ENCODE peak calls at places on chromosomes 2 and 18, in seven cellular contexts. M is neuronal stem cell, Z is IMR-90, Y is mesenchymal stem cell, G is mesendoderm, H is trophoblast cell, F is H1. W is an unnamed sample.

GRCh38 chr2:106010818-106011355 is 183.2 kb downstream of the UXS1 start:
- DNase-seq in M (no peak), Z (no peak), Y (no peak), G (no peak), H (no peak), F (no peak), W (no peak)

GRCh38 chr2:134011936-134012586 is 241.8 kb upstream of the MGAT5 start:
- DNase-seq in M (no peak), Z (peak), Y (no peak), G (no peak), H (no peak), F (no peak), W (no peak)

GRCh38 chr2:226256237-226256636 is 543.4 kb downstream of the IRS1 start:
- DNase-seq in M (no peak), Z (peak), Y (peak), G (no peak), H (no peak), F (no peak), W (no peak)

GRCh38 chr2:128474014-128474961 is 155.6 kb upstream of the HS6ST1 start:
- DNase-seq in M (no peak), Z (no peak), Y (no peak), G (no peak), H (no peak), F (peak), W (no peak)

GRCh38 chr2:143321994-143322393 is 192.8 kb downstream of the ARHGAP15 start:
- DNase-seq in M (no peak), Z (no peak), Y (no peak), G (no peak), H (no peak), F (no peak), W (no peak)

GRCh38 chr2:132969371-132969985 is 299.5 kb upstream of the LYPD1 start:
- DNase-seq in M (no peak), Z (peak), Y (no peak), G (no peak), H (no peak), F (no peak), W (no peak)

GRCh38 chr18:77086656-77087390 is 45.8 kb downstream of the MBP start:
- DNase-seq in M (no peak), Z (no peak), Y (peak), G (no peak), H (no peak), F (no peak), W (no peak)

GRCh38 chr2:128506534-128506933 is 187.9 kb upstream of the HS6ST1 start:
- DNase-seq in M (no peak), Z (no peak), Y (no peak), G (no peak), H (no peak), F (no peak), W (no peak)

GRCh38 chr2:105842555-105842954 is 97.8 kb downstream of the NCK2 start:
- DNase-seq in M (no peak), Z (no peak), Y (no peak), G (peak), H (no peak), F (no peak), W (no peak)

GRCh38 chr2:128530025-128530573 is 211.4 kb upstream of the HS6ST1 start:
- DNase-seq in M (no peak), Z (no peak), Y (no peak), G (no peak), H (no peak), F (no peak), W (no peak)

GRCh38 chr18:8856769-8857393 is 151.5 kb downstream of the MTCL1 start:
- DNase-seq in M (no peak), Z (no peak), Y (no peak), G (no peak), H (no peak), F (no peak), W (peak)

GRCh38 chr18:8857806-8858205 is 152.4 kb downstream of the MTCL1 start:
- DNase-seq in M (no peak), Z (no peak), Y (no peak), G (no peak), H (no peak), F (no peak), W (no peak)

GRCh38 chr18:8856187-8856586 is 150.8 kb downstream of the MTCL1 start:
- DNase-seq in M (no peak), Z (no peak), Y (peak), G (no peak), H (no peak), F (no peak), W (no peak)

GRCh38 chr18:8854550-8854949 is 149.2 kb downstream of the MTCL1 start:
- DNase-seq in M (no peak), Z (peak), Y (peak), G (no peak), H (no peak), F (no peak), W (no peak)

DNA sequence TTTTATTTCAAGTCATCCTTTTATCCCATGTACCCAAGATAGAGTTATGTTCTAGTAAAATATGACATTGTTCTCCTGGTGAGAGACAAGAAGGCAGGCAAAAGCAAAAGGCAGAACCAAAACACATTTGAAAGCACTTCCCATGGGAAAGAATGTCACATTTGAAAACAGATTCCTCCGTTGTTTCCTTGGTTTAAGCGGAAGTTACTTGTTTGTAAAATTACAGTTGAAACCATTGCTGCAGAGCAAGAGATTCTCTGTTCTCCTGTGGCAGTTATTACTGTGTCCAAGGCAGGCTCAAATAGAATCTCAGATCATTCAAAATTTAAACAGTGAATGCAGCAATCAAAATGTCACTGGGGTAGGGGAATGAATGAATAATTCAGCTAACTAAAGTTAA is 149.6 kb downstream of the MTCL1 start:
- DNase-seq in M (no peak), Z (peak), Y (peak), G (no peak), H (no peak), F (no peak), W (no peak)
- H3K23ac ChIP-seq in M (no peak), Z (peak), Y (no peak), G (no peak), H (no peak), F (no peak), W (no peak)

GRCh38 chr2:121442889-121443288 is 87.8 kb upstream of the RNU4ATAC start:
- DNase-seq in M (no peak), Z (no peak), Y (no peak), G (no peak), H (no peak), F (no peak), W (no peak)

GRCh38 chr2:121451373-121451772 is 79.3 kb upstream of the RNU4ATAC start:
- DNase-seq in M (no peak), Z (peak), Y (peak), G (no peak), H (no peak), F (no peak), W (no peak)

GRCh38 chr2:121450301-121450700 is 80.4 kb upstream of the RNU4ATAC start:
- DNase-seq in M (no peak), Z (no peak), Y (no peak), G (no peak), H (no peak), F (no peak), W (no peak)

DNA sequence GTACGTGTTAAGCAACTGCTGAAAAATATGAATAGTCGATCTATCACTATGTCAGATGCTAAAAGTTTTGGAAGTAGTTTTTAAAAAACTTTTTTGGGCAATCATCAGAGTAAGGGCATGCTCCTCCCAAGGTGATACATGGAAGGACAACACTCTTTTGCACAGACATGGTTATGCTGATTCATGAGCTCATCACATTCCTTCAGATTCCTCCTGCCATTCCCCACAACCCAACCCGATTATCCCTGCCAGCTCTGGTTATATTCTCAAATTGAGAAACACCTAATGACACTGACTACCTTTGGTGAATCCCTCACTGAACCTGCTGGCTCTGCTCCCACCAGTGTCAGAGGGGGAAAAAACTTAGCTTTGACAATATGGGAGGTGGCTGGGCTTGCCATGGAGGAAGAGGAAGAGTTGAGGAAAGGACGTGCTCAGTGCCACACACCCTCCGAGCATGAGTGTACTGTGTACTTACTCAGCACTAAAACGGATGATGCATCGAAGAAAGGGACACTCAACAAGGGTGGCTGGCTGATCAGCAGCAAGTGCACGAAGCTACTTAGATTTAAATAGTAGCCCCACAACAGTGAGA is 83.9 kb upstream of the RNU4ATAC start:
- DNase-seq in M (no peak), Z (no peak), Y (no peak), G (peak), H (no peak), F (no peak), W (no peak)
- H3K23ac ChIP-seq in M (no peak), Z (no peak), Y (peak), G (no peak), H (no peak), F (no peak), W (no peak)

GRCh38 chr18:29087616-29088246 is 910.8 kb upstream of the CDH2 start:
- DNase-seq in M (no peak), Z (no peak), Y (no peak), G (no peak), H (no peak), F (no peak), W (no peak)
- H3K23ac ChIP-seq in M (no peak), Z (no peak), Y (no peak), G (no peak), H (no peak), F (no peak), W (no peak)

GRCh38 chr2:217714268-217714643 is 288.5 kb downstream of the TNS1 start:
- DNase-seq in M (peak), Z (peak), Y (peak), G (peak), H (no peak), F (no peak), W (no peak)
- H3K23ac ChIP-seq in M (no peak), Z (peak), Y (no peak), G (no peak), H (no peak), F (no peak), W (no peak)

GRCh38 chr18:52001106-52001505 is 338.9 kb upstream of the DCC start:
- DNase-seq in M (no peak), Z (no peak), Y (no peak), G (no peak), H (no peak), F (no peak), W (no peak)

GRCh38 chr18:51997129-51997528 is 342.9 kb upstream of the DCC start:
- DNase-seq in M (no peak), Z (no peak), Y (no peak), G (no peak), H (no peak), F (no peak), W (no peak)

GRCh38 chr18:51998711-51999110 is 341.3 kb upstream of the DCC start:
- DNase-seq in M (no peak), Z (no peak), Y (no peak), G (peak), H (no peak), F (no peak), W (no peak)

GRCh38 chr18:52002600-52002999 is 337.4 kb upstream of the DCC start:
- DNase-seq in M (no peak), Z (no peak), Y (no peak), G (no peak), H (no peak), F (no peak), W (no peak)

GRCh38 chr18:52000435-52000834 is 339.6 kb upstream of the DCC start:
- DNase-seq in M (no peak), Z (no peak), Y (no peak), G (no peak), H (no peak), F (no peak), W (no peak)
- H3K23ac ChIP-seq in M (no peak), Z (no peak), Y (no peak), G (no peak), H (no peak), F (no peak), W (no peak)